ENCODE peak calls at places on chromosomes 2 and 18, in seven cellular contexts. E is body of pancreas, U is fibroblast of lung, S is WERI-Rb-1, Q is GM23248, Y is PC-3, M is kidney epithelial cell. T is an unnamed sample. For H3K27me3, the result is how much of the 10 kb centered on the place peaks cover.

GRCh38 chr2:188292446-188293239 is 969 bp downstream of the GULP1 start:
- DNase-seq in M (peak), U (peak), Y (peak), S (peak), Q (peak), E (peak), T (peak)

GRCh38 chr2:237042101-237042500 is 43.6 kb upstream of the COPS8 start:
- DNase-seq in M (no peak), Y (no peak), U (no peak), Q (no peak), E (no peak), S (no peak), T (no peak)

GRCh38 chr18:48295586-48296311 is 113.4 kb downstream of the ZBTB7C start:
- DNase-seq in Q (peak), U (peak), S (peak), E (no peak), M (no peak), Y (no peak), T (no peak)

GRCh38 chr2:8677646-8678592 is 3.9 kb upstream of the ID2 start:
- DNase-seq in E (peak), S (peak), Q (peak), M (no peak), U (peak), Y (peak), T (no peak)

GRCh38 chr2:79910643-79911042 is 393.9 kb downstream of the LRRTM1 start:
- DNase-seq in S (no peak), Q (no peak), E (no peak), M (no peak), U (no peak), Y (no peak), T (no peak)

GRCh38 chr2:5373200-5373599 is 319.0 kb upstream of the SOX11 start:
- DNase-seq in S (peak), E (no peak), M (no peak), Q (no peak), U (no peak), Y (no peak), T (no peak)

GRCh38 chr2:211437396-211437795 is 881.0 kb downstream of the CPS1 start:
- DNase-seq in Q (no peak), E (no peak), M (no peak), S (no peak), Y (no peak), U (no peak), T (no peak)

GRCh38 chr2:10437806-10438205 is 10.3 kb downstream of the ODC1 start:
- DNase-seq in Q (no peak), E (no peak), Y (no peak), S (no peak), U (no peak), M (no peak), T (no peak)

GRCh38 chr2:128360711-128361110 is 42.0 kb upstream of the HS6ST1 start:
- DNase-seq in Q (no peak), M (no peak), S (no peak), U (no peak), Y (no peak), E (no peak), T (no peak)

GRCh38 chr2:68789603-68790002 is 55.0 kb downstream of the ARHGAP25 start:
- DNase-seq in Y (no peak), M (no peak), Q (no peak), U (no peak), E (no peak), S (no peak), T (no peak)

GRCh38 chr2:85792783-85793441 is 39.1 kb downstream of the ATOH8 start:
- DNase-seq in Y (peak), S (peak), U (peak), M (peak), E (peak), Q (peak), T (peak)

GRCh38 chr2:172777431-172777830 is 41.8 kb downstream of the RAPGEF4 start:
- DNase-seq in M (no peak), Q (no peak), E (no peak), Y (no peak), U (no peak), S (no peak), T (no peak)

GRCh38 chr2:214843823-214844222 is 34.3 kb upstream of the BARD1 start:
- DNase-seq in S (no peak), E (no peak), Q (no peak), M (no peak), U (no peak), Y (no peak), T (no peak)

GRCh38 chr18:55529581-55529980 is 58.4 kb downstream of the TCF4 start:
- DNase-seq in Q (no peak), Y (no peak), U (no peak), E (no peak), M (no peak), S (no peak), T (no peak)
- H3K4me3 ChIP-seq in Q (no peak), Y (no peak), U (no peak), E (no peak), M (no peak), S (no peak), T (no peak)

DNA sequence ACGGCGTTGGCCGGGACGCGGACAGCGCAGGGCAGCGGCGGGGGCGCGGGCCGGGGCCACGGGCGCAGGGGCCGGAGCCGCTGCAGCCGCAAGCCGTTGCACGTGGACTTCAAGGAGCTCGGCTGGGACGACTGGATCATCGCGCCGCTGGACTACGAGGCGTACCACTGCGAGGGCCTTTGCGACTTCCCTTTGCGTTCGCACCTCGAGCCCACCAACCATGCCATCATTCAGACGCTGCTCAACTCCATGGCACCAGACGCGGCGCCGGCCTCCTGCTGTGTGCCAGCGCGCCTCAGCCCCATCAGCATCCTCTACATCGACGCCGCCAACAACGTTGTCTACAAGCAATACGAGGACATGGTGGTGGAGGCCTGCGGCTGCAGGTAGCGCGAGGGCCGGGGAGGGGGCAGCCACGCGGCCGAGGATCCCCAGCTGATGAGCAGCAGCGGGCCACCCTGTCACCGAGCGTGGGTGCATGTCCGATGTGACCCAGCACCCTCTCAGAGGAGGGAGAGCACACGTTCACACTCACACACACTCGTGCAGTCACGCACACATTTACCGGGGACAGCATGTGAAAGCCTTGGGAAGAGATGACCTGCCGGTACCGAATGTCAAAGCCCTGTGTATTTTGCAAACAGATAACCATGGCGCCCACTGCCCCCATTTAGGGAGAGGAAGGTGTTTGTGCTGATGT is 4.2 kb downstream of the GDF7 start:
- DNase-seq in U (no peak), Q (peak), M (no peak), S (no peak), E (no peak), Y (no peak), T (no peak)
- H3K27me3 ChIP-seq in U (half or more), Q (half or more), M (half or more), S (half or more), E (under half), Y (under half), T (half or more)

GRCh38 chr2:239460780-239461179 is 60.0 kb upstream of the HDAC4 start:
- DNase-seq in Q (no peak), E (no peak), U (no peak), M (no peak), Y (no peak), S (no peak), T (no peak)
- H3K4me3 ChIP-seq in Q (no peak), E (no peak), U (no peak), M (no peak), Y (no peak), S (no peak), T (no peak)

GRCh38 chr2:102285368-102285767 is 26.0 kb upstream of the IL1RL1 start:
- DNase-seq in U (no peak), S (no peak), E (no peak), Q (no peak), Y (peak), M (no peak), T (no peak)
- H3K27me3 ChIP-seq in U (under half), S (half or more), E (under half), Q (under half), Y (under half), M (under half), T (under half)